ENCODE peak calls at places on chromosomes 5 and 9, in five cellular contexts. P is T-helper 17 cell; E is A172; W is CD8-positive, alpha-beta memory T cell; G is stimulated activated CD4-positive, alpha-beta T cell treated with anti-CD3 and anti-CD28 coated beads, Interleukin-12 subunit alpha, Interleukin-12 subunit beta, amount 100 ng/mL, for 48 hours. U is an unnamed sample.

GRCh38 chr9:122609810-122610209 is 4.7 kb upstream of the OR1Q1 start:
- DNase-seq in P (no peak), E (no peak), W (no peak), G (no peak), U (no peak)

GRCh38 chr5:7827602-7828001 is 23.3 kb downstream of the CFAP90 start:
- DNase-seq in P (no peak), G (no peak), W (no peak), E (no peak), U (no peak)

GRCh38 chr5:111299067-111299481 is 74.9 kb downstream of the CAMK4 start:
- DNase-seq in G (no peak), P (no peak), W (no peak), E (no peak), U (no peak)

GRCh38 chr9:100426532-100427365 is at the start of gene MSANTD3:
- DNase-seq in P (peak), W (peak), E (peak), G (peak), U (peak)

GRCh38 chr5:61991861-61992260 is 314.1 kb upstream of the KIF2A start:
- DNase-seq in W (no peak), E (no peak), G (no peak), P (no peak), U (no peak)

GRCh38 chr9:115207003-115207837 is 89.3 kb upstream of the TNC start:
- DNase-seq in G (no peak), W (no peak), P (no peak), E (peak), U (peak)

GRCh38 chr9:132185164-132186009 is 23.5 kb downstream of the NTNG2 start:
- DNase-seq in W (no peak), P (no peak), E (peak), G (no peak), U (no peak)

GRCh38 chr5:133400120-133400519 is 212.2 kb downstream of the FSTL4 start:
- DNase-seq in G (no peak), P (no peak), W (no peak), E (no peak), U (no peak)

GRCh38 chr5:16906255-16906654 is 29.8 kb downstream of the MYO10 start:
- DNase-seq in P (no peak), W (no peak), G (no peak), E (no peak), U (no peak)

GRCh38 chr5:14440598-14441401 is 140.8 kb upstream of the OTULINL start:
- DNase-seq in E (peak), P (no peak), W (no peak), G (no peak), U (no peak)

GRCh38 chr5:158119852-158120708 is 261.1 kb upstream of the CLINT1 start:
- DNase-seq in E (no peak), G (no peak), P (no peak), W (no peak), U (no peak)

GRCh38 chr9:93397664-93398381 is 53.7 kb upstream of the FAM120A start:
- DNase-seq in P (no peak), W (no peak), G (no peak), E (no peak), U (no peak)

U was measured in stimulated activated naive CD8-positive, alpha-beta T cell treated with anti-CD3 and anti-CD28 coated beads, Interleukin-15, amount 100 ng/mL, for 72 hours.